ENCODE peak calls at places on chromosome 18, in seven cellular contexts. V is PC-9, T is Karpas-422, H is GM23248, A is OCI-LY7, E is GM23338, Y is hepatocyte. J is an unnamed sample. For H3K9me2 and H3K4me1, the result is how much of the 10 kb centered on the place peaks cover.

GRCh38 chr18:7002107-7002506 is 115.5 kb downstream of the LAMA1 start:
- DNase-seq in V (no peak), H (no peak), Y (no peak), T (no peak), A (no peak), E (peak), J (no peak)

GRCh38 chr18:55502346-55502710 is 85.7 kb downstream of the TCF4 start:
- DNase-seq in H (peak), V (no peak), E (no peak), Y (no peak), A (no peak), T (no peak), J (no peak)

GRCh38 chr18:211582-211981 is 53.2 kb downstream of the USP14 start:
- DNase-seq in H (no peak), A (no peak), Y (no peak), E (no peak), T (no peak), V (no peak), J (no peak)

GRCh38 chr18:25503567-25504081 is 151.7 kb upstream of the ZNF521 start:
- DNase-seq in Y (peak), A (no peak), E (peak), V (no peak), H (peak), T (no peak), J (no peak)

GRCh38 chr18:34787931-34788532 is 77.9 kb downstream of the DTNA start:
- DNase-seq in H (peak), Y (peak), E (peak), T (peak), V (no peak), A (peak), J (peak)

GRCh38 chr18:26383454-26384270 is 157.4 kb downstream of the TAF4B start:
- DNase-seq in H (peak), A (peak), V (no peak), T (peak), E (peak), Y (peak), J (peak)

GRCh38 chr18:28147674-28148171 is 29.2 kb downstream of the CDH2 start:
- DNase-seq in H (peak), T (no peak), V (no peak), A (no peak), Y (peak), E (no peak), J (no peak)

GRCh38 chr18:28974504-28974903 is 797.6 kb upstream of the CDH2 start:
- DNase-seq in T (no peak), H (no peak), E (no peak), A (no peak), Y (no peak), V (no peak), J (no peak)

GRCh38 chr18:23259701-23260661 is 124.7 kb downstream of the CABLES1 start:
- DNase-seq in H (peak), A (peak), T (no peak), Y (peak), V (peak), E (peak), J (no peak)

GRCh38 chr18:54150226-54150625 is 74.2 kb downstream of the MBD2 start:
- DNase-seq in H (no peak), A (no peak), Y (no peak), V (no peak), E (peak), T (no peak), J (no peak)

GRCh38 chr18:3595282-3596273 is 145.6 kb downstream of the TGIF1 start:
- DNase-seq in V (peak), H (peak), A (peak), T (peak), Y (peak), E (no peak), J (no peak)

GRCh38 chr18:79635127-79635726 is 44.4 kb upstream of the CTDP1 start:
- DNase-seq in E (no peak), Y (no peak), T (no peak), V (no peak), A (no peak), H (no peak), J (no peak)

GRCh38 chr18:34909637-34910364 is 131.4 kb upstream of the MAPRE2 start:
- DNase-seq in T (no peak), V (no peak), H (peak), E (no peak), A (no peak), Y (no peak), J (no peak)

GRCh38 chr18:23835076-23835475 is 145.8 kb downstream of the LAMA3 start:
- DNase-seq in V (no peak), T (no peak), E (no peak), A (no peak), H (peak), Y (no peak), J (no peak)

GRCh38 chr18:3040183-3040582 is 27.2 kb upstream of the LPIN2 start:
- DNase-seq in A (no peak), H (no peak), V (no peak), T (no peak), Y (no peak), E (no peak), J (no peak)

GRCh38 chr18:44937985-44938384 is 257.3 kb downstream of the SETBP1 start:
- DNase-seq in H (no peak), V (no peak), Y (no peak), E (no peak), T (no peak), A (no peak), J (no peak)

GRCh38 chr18:29157057-29157780 is 980.3 kb upstream of the CDH2 start:
- DNase-seq in E (no peak), T (no peak), Y (no peak), V (peak), A (no peak), H (no peak), J (no peak)

GRCh38 chr18:79260023-79260422 is 135.7 kb upstream of the NFATC1 start:
- DNase-seq in A (no peak), V (no peak), T (no peak), E (no peak), H (no peak), Y (no peak), J (no peak)

GRCh38 chr18:76490701-76491171 is 4.3 kb downstream of the ZNF516 start:
- DNase-seq in E (peak), A (no peak), Y (peak), V (peak), H (peak), T (peak), J (peak)

GRCh38 chr18:58754544-58755068 is 83.3 kb downstream of the MALT1 start:
- DNase-seq in E (no peak), V (no peak), T (no peak), Y (no peak), H (no peak), A (no peak), J (no peak)

GRCh38 chr18:48801728-48802542 is 148.8 kb downstream of the SMAD7 start:
- DNase-seq in A (no peak), E (no peak), T (no peak), H (no peak), V (no peak), Y (peak), J (no peak)
- H3K27ac ChIP-seq in A (no peak), E (no peak), T (no peak), H (peak), V (no peak), Y (peak), J (peak)

GRCh38 chr18:12384261-12384660 is 7.2 kb upstream of the AFG3L2 start:
- DNase-seq in T (no peak), A (no peak), E (no peak), Y (no peak), V (no peak), H (no peak), J (no peak)
- H3K9me2 ChIP-seq in T (under half), A (under half), E (under half), Y (under half), V (under half), H (under half), J (under half)

GRCh38 chr18:13455470-13455869 is 236.9 kb downstream of the LDLRAD4 start:
- DNase-seq in E (no peak), Y (no peak), H (no peak), T (no peak), V (no peak), A (peak), J (no peak)

GRCh38 chr18:13454363-13455150 is 236.0 kb downstream of the LDLRAD4 start:
- DNase-seq in A (no peak), H (no peak), V (no peak), T (no peak), Y (no peak), E (no peak), J (no peak)

GRCh38 chr18:13455960-13456471 is 237.5 kb downstream of the LDLRAD4 start:
- DNase-seq in E (no peak), T (no peak), Y (no peak), V (no peak), A (peak), H (no peak), J (no peak)

GRCh38 chr18:13456736-13457271 is 238.2 kb downstream of the LDLRAD4 start:
- DNase-seq in H (no peak), Y (no peak), T (no peak), V (no peak), E (no peak), A (no peak), J (no peak)

DNA sequence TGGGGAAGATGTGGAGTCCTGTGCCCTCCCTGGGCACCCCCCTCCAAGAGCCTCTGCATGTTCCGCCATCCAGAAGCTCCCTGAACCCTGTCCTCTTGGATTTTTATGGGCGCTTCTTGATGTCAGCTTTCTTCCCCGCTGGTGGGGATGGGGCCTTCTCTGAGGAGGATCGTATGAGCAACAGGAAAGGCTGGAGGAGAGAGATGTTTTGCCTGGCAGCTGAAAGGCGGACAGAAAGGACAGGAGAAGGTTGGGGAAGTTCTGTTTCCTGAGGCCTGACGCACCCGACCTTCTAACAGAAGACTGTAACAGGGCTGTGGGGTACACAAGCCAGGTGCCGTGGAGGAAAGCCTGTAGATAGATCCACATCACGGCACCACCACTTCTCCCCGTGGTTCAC is 238.8 kb downstream of the LDLRAD4 start:
- DNase-seq in T (no peak), Y (no peak), V (no peak), A (no peak), E (no peak), H (no peak), J (no peak)
- H3K4me1 ChIP-seq in T (under half), Y (under half), V (under half), A (under half), E (under half), H (under half), J (under half)

GRCh38 chr18:48844271-48844670 is 106.5 kb downstream of the SMAD7 start:
- DNase-seq in E (no peak), A (no peak), V (no peak), H (no peak), Y (no peak), T (no peak), J (no peak)

GRCh38 chr18:48841381-48842258 is 109.1 kb downstream of the SMAD7 start:
- DNase-seq in V (peak), E (no peak), Y (peak), T (no peak), H (peak), A (no peak), J (no peak)

GRCh38 chr18:48843596-48843995 is 107.2 kb downstream of the SMAD7 start:
- DNase-seq in H (no peak), Y (no peak), V (no peak), A (no peak), E (no peak), T (no peak), J (no peak)

GRCh38 chr18:48843162-48843561 is 107.6 kb downstream of the SMAD7 start:
- DNase-seq in A (no peak), H (no peak), T (no peak), Y (no peak), V (no peak), E (no peak), J (no peak)

DNA sequence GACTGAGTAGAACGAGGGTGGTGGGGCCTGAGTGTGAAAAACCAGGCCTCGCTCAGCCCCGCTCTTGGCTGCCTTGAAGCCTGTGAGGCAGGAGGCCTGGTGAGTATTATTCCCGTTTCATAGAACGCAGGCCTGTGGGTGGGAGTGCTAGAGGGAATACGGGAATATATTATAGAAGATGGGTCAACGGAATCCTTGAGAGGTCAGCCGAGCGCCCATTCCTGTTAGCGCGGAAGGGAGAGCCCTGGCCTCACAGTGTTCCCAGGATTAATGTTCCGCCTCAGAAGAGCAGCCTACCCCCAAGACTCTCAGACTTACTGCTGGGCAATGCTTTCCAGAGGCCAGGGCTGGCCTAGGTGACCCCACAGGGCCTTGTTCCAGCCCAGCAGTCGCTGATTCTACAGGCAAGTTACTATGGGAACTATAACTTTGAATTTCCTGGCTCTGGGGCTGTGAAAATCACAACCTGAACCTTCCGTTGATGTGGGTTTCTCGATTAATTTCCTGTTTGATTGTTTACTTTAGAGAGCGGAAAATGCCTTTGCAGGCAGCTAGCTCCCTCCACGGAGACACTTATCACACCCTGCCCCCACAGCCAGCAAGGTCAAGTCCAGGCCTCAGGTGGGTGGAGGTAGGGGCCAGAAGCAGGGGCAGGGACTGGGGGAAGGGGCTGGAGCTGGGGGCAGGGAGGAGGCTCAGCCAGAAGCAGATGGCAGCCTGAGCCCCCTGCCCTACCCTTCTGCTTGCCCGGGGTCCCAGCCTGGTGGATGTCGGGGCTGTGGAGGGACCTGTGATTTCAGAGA is 108.3 kb downstream of the SMAD7 start:
- DNase-seq in Y (no peak), V (no peak), E (no peak), T (no peak), H (no peak), A (peak), J (no peak)
- H3K27ac ChIP-seq in Y (peak), V (peak), E (no peak), T (no peak), H (no peak), A (peak), J (no peak)

GRCh38 chr18:69616114-69616513 is 215.4 kb downstream of the DOK6 start:
- DNase-seq in V (no peak), A (no peak), E (no peak), T (no peak), Y (no peak), H (no peak), J (no peak)
- H3K9me2 ChIP-seq in V (under half), A (under half), E (under half), T (under half), Y (under half), H (under half), J (under half)

GRCh38 chr18:8252371-8252770 is 356.9 kb upstream of the RAB12 start:
- DNase-seq in E (peak), H (no peak), Y (no peak), V (no peak), T (no peak), A (no peak), J (no peak)

GRCh38 chr18:8257851-8258434 is 351.3 kb upstream of the RAB12 start:
- DNase-seq in V (no peak), A (no peak), Y (no peak), E (no peak), T (no peak), H (no peak), J (no peak)

GRCh38 chr18:8260319-8260718 is 348.9 kb upstream of the RAB12 start:
- DNase-seq in T (no peak), Y (no peak), A (no peak), H (peak), V (peak), E (peak), J (no peak)

GRCh38 chr18:8253943-8254342 is 355.3 kb upstream of the RAB12 start:
- DNase-seq in V (no peak), A (no peak), T (no peak), Y (no peak), H (no peak), E (no peak), J (no peak)

GRCh38 chr18:8254664-8255063 is 354.6 kb upstream of the RAB12 start:
- DNase-seq in H (no peak), T (no peak), A (no peak), Y (no peak), V (no peak), E (no peak), J (no peak)
- H3K4me1 ChIP-seq in H (under half), T (under half), A (under half), Y (under half), V (under half), E (under half), J (under half)

GRCh38 chr18:8763611-8764010 is 58.3 kb downstream of the MTCL1 start:
- DNase-seq in E (no peak), H (peak), A (no peak), V (no peak), Y (no peak), T (no peak), J (no peak)

GRCh38 chr18:8769509-8769908 is 64.2 kb downstream of the MTCL1 start:
- DNase-seq in H (no peak), Y (no peak), V (no peak), A (no peak), E (no peak), T (no peak), J (no peak)

GRCh38 chr18:8765692-8766463 is 60.5 kb downstream of the MTCL1 start:
- DNase-seq in Y (peak), H (peak), E (no peak), T (no peak), V (no peak), A (no peak), J (no peak)

GRCh38 chr18:8767356-8767755 is 62.0 kb downstream of the MTCL1 start:
- DNase-seq in E (no peak), Y (no peak), H (no peak), A (no peak), V (no peak), T (no peak), J (no peak)

DNA sequence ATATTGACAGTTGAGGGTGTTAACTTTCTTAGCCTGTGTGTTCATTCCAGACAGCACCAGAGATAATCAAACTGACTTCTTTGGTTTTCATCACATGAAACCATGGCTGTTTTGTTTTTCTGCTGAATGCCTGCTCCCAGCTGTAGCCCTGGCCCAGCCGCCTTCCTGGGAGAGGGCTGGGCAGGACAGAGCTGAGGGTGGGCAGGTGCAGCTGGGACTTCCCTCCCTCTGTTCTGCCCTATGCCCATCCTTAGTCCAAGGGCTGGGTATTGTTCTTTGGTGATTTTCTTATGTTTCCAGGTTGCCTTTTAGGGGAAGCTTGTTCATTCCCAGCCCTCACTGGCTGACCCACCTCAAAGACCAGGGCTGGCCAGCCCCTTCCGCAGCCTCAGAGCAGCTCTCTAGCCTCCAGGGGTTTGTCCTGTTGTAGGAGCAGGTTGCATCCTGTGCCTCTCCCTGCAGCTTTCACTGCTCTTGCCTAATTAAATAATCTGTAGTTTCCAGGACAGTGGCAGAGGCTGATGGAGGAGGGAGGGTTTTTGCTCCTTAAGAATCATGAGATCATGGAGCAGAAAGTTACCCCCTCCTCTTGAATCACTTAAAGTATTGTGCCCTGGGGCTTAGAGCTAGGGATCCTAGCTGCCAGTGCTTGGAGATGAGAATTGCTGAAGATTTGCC is 61.4 kb downstream of the MTCL1 start:
- DNase-seq in V (no peak), T (no peak), Y (no peak), A (no peak), H (no peak), E (no peak), J (no peak)
- H3K27ac ChIP-seq in V (no peak), T (no peak), Y (no peak), A (no peak), H (peak), E (peak), J (no peak)

GRCh38 chr18:62399306-62399705 is 74.2 kb downstream of the TNFRSF11A start:
- DNase-seq in A (no peak), E (no peak), Y (no peak), T (no peak), H (no peak), V (no peak), J (no peak)

GRCh38 chr18:62400916-62401315 is 75.8 kb downstream of the TNFRSF11A start:
- DNase-seq in T (no peak), A (no peak), Y (no peak), H (no peak), E (no peak), V (no peak), J (no peak)

GRCh38 chr18:62402342-62402948 is 77.3 kb downstream of the TNFRSF11A start:
- DNase-seq in H (no peak), E (no peak), A (no peak), T (no peak), Y (no peak), V (no peak), J (no peak)

GRCh38 chr18:62398291-62398690 is 73.2 kb downstream of the TNFRSF11A start:
- DNase-seq in E (no peak), H (no peak), T (no peak), Y (no peak), V (no peak), A (no peak), J (no peak)

DNA sequence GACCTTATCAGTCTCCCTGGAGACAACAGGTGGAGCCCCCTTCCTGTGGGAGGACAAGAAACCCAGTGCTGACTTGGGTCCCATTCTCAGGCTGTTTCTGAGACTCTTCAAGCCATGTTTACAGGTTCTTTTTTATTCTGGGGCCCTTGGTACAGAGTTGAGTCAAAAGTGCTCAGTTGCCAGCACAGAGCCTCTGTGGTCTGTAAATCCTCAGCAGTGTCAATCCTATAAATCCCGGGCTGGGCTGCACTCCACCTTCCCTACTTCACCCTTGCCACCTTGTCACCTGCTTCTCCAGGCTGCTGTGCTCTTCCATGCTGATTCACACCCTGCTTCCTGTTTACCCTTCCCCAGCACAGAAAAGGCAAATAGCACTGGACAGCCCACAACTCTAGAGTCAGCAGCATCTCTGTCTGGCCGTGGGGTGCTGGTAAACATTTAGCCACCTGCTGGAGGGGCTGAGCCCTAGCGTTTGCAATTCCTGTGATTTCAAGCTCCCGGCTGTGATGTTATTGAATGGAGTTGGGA is 74.7 kb downstream of the TNFRSF11A start:
- DNase-seq in A (no peak), E (peak), Y (peak), H (peak), V (peak), T (no peak), J (no peak)
- H3K9me2 ChIP-seq in A (under half), E (under half), Y (under half), H (under half), V (under half), T (under half), J (under half)